ENCODE peak calls at places on chromosomes 3 and 15, in four cellular contexts. Z is amniotic stem cell, N is HS-27A, M is OCI-LY7. V is an unnamed sample.
A peak's percentile ranks its signal among the peaks of the same experiment; 100 is the strongest.

GRCh38 chr15:84082739-84083138 is 152.8 kb upstream of the GOLGA6L4 start:
- DNase-seq in Z (no peak), M (no peak), N (no peak), V (peak; percentile 7)

GRCh38 chr3:149717391-149718056 is 34.8 kb downstream of the COMMD2 start:
- DNase-seq in M (peak; percentile 39), N (peak; percentile 43), Z (peak; percentile 43), V (peak; percentile 71)

GRCh38 chr3:159244927-159245326 is 443.1 kb downstream of the MFSD1 start:
- DNase-seq in M (no peak), N (no peak), Z (no peak), V (no peak)

GRCh38 chr3:191695131-191695814 is 234.3 kb downstream of the PYDC2 start:
- DNase-seq in Z (no peak), M (no peak), N (no peak), V (no peak)

GRCh38 chr3:10521772-10522441 is 16.5 kb upstream of the ATP2B2 start:
- DNase-seq in Z (no peak), M (no peak), N (no peak), V (no peak)

GRCh38 chr3:64352596-64352989 is 127.3 kb upstream of the PRICKLE2 start:
- DNase-seq in M (no peak), N (no peak), Z (no peak), V (no peak)

GRCh38 chr3:138114988-138115971 is at the start of gene DZIP1L:
- DNase-seq in Z (peak; percentile 74), N (peak; percentile 56), M (no peak), V (peak; percentile 73)

GRCh38 chr3:81300324-81300927 is 461.0 kb downstream of the GBE1 start:
- DNase-seq in N (no peak), Z (no peak), M (no peak), V (no peak)

GRCh38 chr15:85314139-85314538 is 66.3 kb upstream of the AKAP13 start:
- DNase-seq in M (no peak), Z (no peak), N (peak; percentile 77), V (no peak)

GRCh38 chr3:23202921-23203650 is at the start of gene UBE2E2:
- DNase-seq in Z (peak; percentile 33), N (no peak), M (peak; percentile 88), V (peak; percentile 66)

GRCh38 chr3:106610362-106610997 is 741.7 kb upstream of the CBLB start:
- DNase-seq in M (no peak), Z (no peak), N (no peak), V (no peak)

GRCh38 chr3:46881819-46882376 is 4.4 kb downstream of the PTH1R start:
- DNase-seq in M (no peak), Z (no peak), N (no peak), V (no peak)

GRCh38 chr3:57068437-57069089 is 8.1 kb downstream of the SPATA12 start:
- DNase-seq in M (peak; percentile 98), Z (no peak), N (peak; percentile 47), V (peak; percentile 49)

GRCh38 chr3:124217542-124217941 is 225.6 kb upstream of the ROPN1 start:
- DNase-seq in N (peak; percentile 43), Z (peak; percentile 46), M (peak; percentile 43), V (peak; percentile 61)

GRCh38 chr3:42803800-42804112 is 534 bp downstream of the HIGD1A start:
- DNase-seq in Z (no peak), M (peak; percentile 64), N (no peak), V (no peak)

GRCh38 chr15:64131547-64131946 is 20.0 kb upstream of the SNX22 start:
- DNase-seq in M (no peak), Z (no peak), N (no peak), V (no peak)

GRCh38 chr3:122392868-122393844 is 9.2 kb downstream of the FAM162A start:
- DNase-seq in N (no peak), M (peak; percentile 70), Z (peak; percentile 19), V (peak; percentile 33)

GRCh38 chr3:177665122-177665808 is 468.0 kb upstream of the TBL1XR1 start:
- DNase-seq in M (no peak), Z (no peak), N (no peak), V (no peak)

GRCh38 chr3:70982274-70982673 is 601.3 kb downstream of the FOXP1 start:
- DNase-seq in Z (peak; percentile 17), N (no peak), M (no peak), V (no peak)

GRCh38 chr3:132723024-132723462 is 834 bp upstream of the NPHP3 start:
- DNase-seq in N (no peak), Z (peak; percentile 58), M (no peak), V (no peak)

GRCh38 chr3:2714856-2715255 is 395.3 kb downstream of the IL5RA start:
- DNase-seq in N (no peak), M (no peak), Z (no peak), V (no peak)

GRCh38 chr15:48433226-48433886 is 102.1 kb downstream of the DUT start:
- DNase-seq in N (no peak), Z (peak; percentile 58), M (no peak), V (no peak)

V was measured in HTR-8/SVneo.